ENCODE peak calls at places on chromosomes 4 and X, in five cellular contexts. J, T, A, K and X are unnamed samples. For H3K4me1, the result is how much of the 10 kb centered on the place peaks cover.

GRCh38 chr4:61004651-61005170 is 195.4 kb upstream of the ADGRL3 start:
- DNase-seq in T (no peak), A (no peak), J (no peak), K (no peak), X (no peak)

GRCh38 chrX:103148075-103148474 is 55.1 kb upstream of the NXF3 start:
- DNase-seq in K (no peak), A (no peak), J (no peak), T (no peak), X (no peak)

GRCh38 chr4:40421839-40422238 is 86.7 kb downstream of the CHRNA9 start:
- DNase-seq in K (no peak), J (no peak), A (no peak), T (no peak), X (no peak)

GRCh38 chrX:107827137-107827831 is 1.6 kb downstream of the MID2 start:
- DNase-seq in A (no peak), T (no peak), K (no peak), J (peak), X (no peak)

GRCh38 chr4:163693776-163694175 is 199.3 kb downstream of the TMA16 start:
- DNase-seq in J (no peak), T (no peak), K (no peak), A (no peak), X (no peak)

GRCh38 chrX:149286940-149287349 is 218.2 kb downstream of the IDS start:
- DNase-seq in T (peak), A (no peak), J (peak), K (no peak), X (no peak)

GRCh38 chrX:105821471-105822081 is 763 bp upstream of the NRK start:
- DNase-seq in A (no peak), K (no peak), T (peak), J (peak), X (peak)

GRCh38 chr4:107654694-107655093 is 65.3 kb downstream of the PAPSS1 start:
- DNase-seq in K (no peak), T (no peak), A (no peak), J (peak), X (no peak)

GRCh38 chrX:100449696-100450606 is 39.9 kb upstream of the PCDH19 start:
- DNase-seq in K (no peak), J (no peak), A (peak), T (peak), X (peak)

GRCh38 chr4:150581611-150582010 is 340 bp upstream of the MAB21L2 start:
- DNase-seq in J (peak), T (peak), K (no peak), A (peak), X (peak)

GRCh38 chr4:81260443-81261102 is 45.6 kb upstream of the PRKG2 start:
- DNase-seq in T (no peak), A (no peak), J (no peak), K (no peak), X (no peak)
- TF ChIP-seq CTCF in T (peak), A (no peak), J (peak), K (no peak), X (no peak)

GRCh38 chr4:37675587-37676290 is 10.4 kb downstream of the RELL1 start:
- DNase-seq in A (no peak), K (no peak), J (no peak), T (peak), X (peak)

GRCh38 chr4:37682701-37683401 is 3.3 kb downstream of the RELL1 start:
- DNase-seq in A (no peak), T (no peak), K (no peak), J (peak), X (no peak)

GRCh38 chr4:37674446-37674845 is 11.7 kb downstream of the RELL1 start:
- DNase-seq in K (no peak), T (no peak), J (no peak), A (no peak), X (no peak)

GRCh38 chr4:37680089-37680488 is 6.1 kb downstream of the RELL1 start:
- DNase-seq in J (no peak), A (no peak), T (no peak), K (no peak), X (no peak)

GRCh38 chr4:37678624-37679023 is 7.6 kb downstream of the RELL1 start:
- DNase-seq in T (no peak), J (no peak), A (no peak), K (no peak), X (no peak)
- H3K4me1 ChIP-seq in T (half or more), J (under half), A (under half), K (under half), X (under half)

GRCh38 chr4:38819569-38819968 is 15.0 kb upstream of the TLR1 start:
- DNase-seq in J (no peak), A (no peak), T (no peak), K (no peak), X (no peak)
- TF ChIP-seq CTCF in J (no peak), A (no peak), T (no peak), K (no peak), X (no peak)

GRCh38 chr4:125319311-125319710 is 4.6 kb downstream of the FAT4 start:
- DNase-seq in A (no peak), J (no peak), K (no peak), T (no peak), X (no peak)

GRCh38 chr4:125316391-125316780 is 1.6 kb downstream of the FAT4 start:
- DNase-seq in A (peak), K (peak), J (peak), T (peak), X (peak)

GRCh38 chr4:125316781-125317525 is 2.2 kb downstream of the FAT4 start:
- DNase-seq in T (peak), K (peak), A (peak), J (peak), X (no peak)

GRCh38 chr4:125315571-125316390 is 1.0 kb downstream of the FAT4 start:
- DNase-seq in T (peak), A (peak), K (peak), J (peak), X (peak)

GRCh38 chr4:125317526-125317880 is 2.7 kb downstream of the FAT4 start:
- DNase-seq in K (peak), A (peak), T (peak), J (peak), X (peak)
- H3K4me1 ChIP-seq in K (under half), A (half or more), T (under half), J (under half), X (under half)

GRCh38 chr4:120055795-120056194 is 10.9 kb downstream of the MAD2L1 start:
- DNase-seq in J (no peak), K (no peak), T (no peak), A (no peak), X (no peak)

GRCh38 chr4:120053916-120054315 is 12.7 kb downstream of the MAD2L1 start:
- DNase-seq in K (no peak), A (no peak), J (no peak), T (no peak), X (no peak)

GRCh38 chr4:120055167-120055566 is 11.5 kb downstream of the MAD2L1 start:
- DNase-seq in J (no peak), A (no peak), T (no peak), K (no peak), X (no peak)

GRCh38 chr4:120057416-120057815 is 9.2 kb downstream of the MAD2L1 start:
- DNase-seq in J (no peak), K (no peak), A (no peak), T (no peak), X (no peak)

DNA sequence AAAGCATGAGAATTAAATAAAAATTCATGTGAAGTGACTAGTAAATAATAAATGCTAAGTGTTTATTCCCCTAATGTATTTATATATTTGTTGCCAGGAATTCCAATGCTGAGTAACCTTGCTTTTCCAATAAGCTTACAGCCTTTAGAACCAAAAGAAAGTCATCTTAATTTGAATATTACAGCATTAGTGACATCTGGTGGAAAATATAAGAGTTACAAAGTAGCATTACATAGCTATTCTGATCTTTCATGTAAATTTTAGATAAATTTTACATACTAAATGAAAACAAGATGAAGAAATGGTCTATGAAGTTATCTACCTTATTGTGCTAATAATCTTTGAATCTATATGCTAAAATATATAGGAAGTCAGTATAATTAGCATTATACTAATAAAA is 10.4 kb downstream of the MAD2L1 start:
- DNase-seq in K (no peak), J (peak), T (no peak), A (no peak), X (no peak)
- TF ChIP-seq CTCF in K (peak), J (peak), T (no peak), A (peak), X (no peak)

GRCh38 chrX:10598540-10598939 is 21.8 kb downstream of the MID1 start:
- DNase-seq in A (peak), K (no peak), J (no peak), T (no peak), X (no peak)

GRCh38 chrX:10603612-10604011 is 16.8 kb downstream of the MID1 start:
- DNase-seq in T (no peak), J (no peak), K (no peak), A (no peak), X (no peak)

GRCh38 chrX:10600479-10600878 is 19.9 kb downstream of the MID1 start:
- DNase-seq in J (no peak), A (no peak), T (no peak), K (no peak), X (no peak)

GRCh38 chrX:10607233-10607632 is 13.2 kb downstream of the MID1 start:
- DNase-seq in T (no peak), J (no peak), K (no peak), A (no peak), X (no peak)

GRCh38 chrX:10602646-10603045 is 17.7 kb downstream of the MID1 start:
- DNase-seq in K (no peak), J (no peak), T (no peak), A (no peak), X (no peak)
- H3K4me1 ChIP-seq in K (under half), J (under half), T (under half), A (under half), X (under half)

GRCh38 chr4:32136081-32136787 is 1416.1 kb downstream of the PCDH7 start:
- DNase-seq in A (no peak), T (no peak), K (no peak), J (no peak), X (no peak)
- TF ChIP-seq CTCF in A (no peak), T (no peak), K (no peak), J (no peak), X (no peak)

DNA sequence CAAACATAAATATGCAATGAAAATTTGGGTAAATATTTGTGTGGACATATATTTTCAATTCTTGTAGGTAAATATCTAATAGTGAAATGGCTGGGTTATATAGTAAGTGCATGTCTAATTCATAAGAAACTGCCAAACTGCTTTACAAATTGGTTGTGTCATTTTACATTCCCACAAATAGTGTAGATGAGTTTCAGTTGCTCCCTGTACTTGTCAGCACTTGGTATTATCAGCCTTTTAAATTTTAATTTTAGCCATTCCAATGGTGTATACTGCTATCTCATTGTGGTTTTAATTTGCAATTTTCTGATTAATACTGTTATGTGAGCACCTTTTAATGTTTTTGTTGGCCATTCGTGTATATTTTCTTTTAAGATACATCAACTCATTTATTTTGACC is 23.1 kb upstream of the GABRE start:
- DNase-seq in A (no peak), T (no peak), J (no peak), K (no peak), X (no peak)
- H3K4me1 ChIP-seq in A (under half), T (under half), J (under half), K (under half), X (under half)